ENCODE peak calls at places on chromosome 10, in seven cellular contexts. S, X, R, Q, Z, W and P are unnamed samples.

GRCh38 chr10:130054021-130054420 is 56.6 kb downstream of the C10orf143 start:
- DNase-seq in Z (no peak), R (no peak), S (no peak), X (no peak), Q (no peak), W (no peak), P (no peak)

GRCh38 chr10:36669615-36670325 is 455.6 kb upstream of the ANKRD30A start:
- DNase-seq in R (no peak), Z (no peak), S (no peak), W (no peak), X (no peak), Q (no peak), P (no peak)

GRCh38 chr10:72095195-72095594 is 6.8 kb upstream of the SPOCK2 start:
- DNase-seq in W (no peak), Z (no peak), X (no peak), S (no peak), R (no peak), Q (no peak), P (no peak)

GRCh38 chr10:33257439-33257838 is 77.0 kb downstream of the NRP1 start:
- DNase-seq in S (no peak), W (no peak), Q (no peak), X (no peak), R (no peak), Z (no peak), P (no peak)

GRCh38 chr10:5977471-5978370 is at the start of gene IL15RA:
- DNase-seq in X (no peak), Q (peak), W (peak), R (no peak), S (peak), Z (peak), P (peak)

GRCh38 chr10:80529604-80530003 is 8.1 kb upstream of the SH2D4B start:
- DNase-seq in Q (peak), R (no peak), S (no peak), W (no peak), Z (no peak), X (no peak), P (peak)

GRCh38 chr10:24027107-24027506 is 181.8 kb upstream of the KIAA1217 start:
- DNase-seq in Z (no peak), Q (no peak), W (no peak), X (no peak), S (peak), R (no peak), P (no peak)

GRCh38 chr10:105195831-105196230 is 554.7 kb downstream of the SORCS3 start:
- DNase-seq in X (no peak), R (no peak), W (no peak), S (no peak), Z (no peak), Q (no peak), P (no peak)

GRCh38 chr10:51620131-51620530 is 79.3 kb downstream of the CSTF2T start:
- DNase-seq in W (no peak), Z (no peak), R (no peak), X (no peak), Q (no peak), S (no peak), P (no peak)

GRCh38 chr10:70053896-70054641 is 1.4 kb downstream of the MACROH2A2 start:
- DNase-seq in S (no peak), R (no peak), W (no peak), X (no peak), Z (no peak), Q (no peak), P (no peak)

GRCh38 chr10:50432610-50433009 is 181.3 kb upstream of the ASAH2 start:
- DNase-seq in Q (no peak), W (no peak), R (no peak), Z (no peak), S (no peak), X (no peak), P (no peak)

GRCh38 chr10:13518076-13518692 is 10.6 kb downstream of the BEND7 start:
- DNase-seq in R (no peak), Z (no peak), W (no peak), Q (no peak), S (peak), X (no peak), P (no peak)

GRCh38 chr10:132321726-132322125 is 10.3 kb upstream of the LRRC27 start:
- DNase-seq in W (no peak), S (no peak), R (no peak), Z (no peak), Q (no peak), X (no peak), P (no peak)

GRCh38 chr10:67676208-67676825 is 19.7 kb downstream of the CTNNA3 start:
- DNase-seq in Q (no peak), W (no peak), X (no peak), R (no peak), S (no peak), Z (no peak), P (no peak)

GRCh38 chr10:99943908-99944307 is 65.8 kb downstream of the DNMBP start:
- DNase-seq in Z (no peak), X (no peak), R (no peak), W (no peak), S (no peak), Q (no peak), P (no peak)

GRCh38 chr10:119250641-119251314 is 43.4 kb downstream of the GRK5 start:
- DNase-seq in Q (no peak), Z (no peak), X (peak), R (no peak), S (peak), W (no peak), P (no peak)

GRCh38 chr10:132120734-132121510 is 55.2 kb downstream of the JAKMIP3 start:
- DNase-seq in W (no peak), X (no peak), Q (no peak), S (no peak), Z (no peak), R (no peak), P (no peak)